ENCODE peak calls at places on chromosomes 5 and 9, in seven cellular contexts. C is heart right ventricle, H is A549, B is hepatocyte, I is HCT116, K is ovary, Q is prostate gland. E is an unnamed sample.

GRCh38 chr9:72790934-72791333 is 161.9 kb downstream of the ALDH1A1 start:
- DNase-seq in Q (no peak), C (no peak), I (no peak), H (no peak), K (no peak), B (no peak), E (no peak)

GRCh38 chr5:107893642-107894041 is 222.9 kb upstream of the EFNA5 start:
- DNase-seq in I (peak; percentile 23), Q (no peak), K (no peak), C (no peak), B (no peak), H (no peak), E (no peak)

GRCh38 chr9:80926611-80927010 is 762.7 kb downstream of the TLE1 start:
- DNase-seq in Q (no peak), C (no peak), B (no peak), I (no peak), H (no peak), K (no peak), E (no peak)

GRCh38 chr9:137352511-137353222 is 50.6 kb upstream of the NRARP start:
- DNase-seq in Q (no peak), B (no peak), K (peak; percentile 9), I (no peak), C (no peak), H (no peak), E (no peak)

GRCh38 chr5:124180523-124181461 is 565.6 kb downstream of the ZNF608 start:
- DNase-seq in B (peak; percentile 41), I (no peak), H (no peak), Q (no peak), C (no peak), K (no peak), E (no peak)

GRCh38 chr5:80884851-80885697 is 75.1 kb upstream of the RASGRF2 start:
- DNase-seq in Q (no peak), B (no peak), C (no peak), K (no peak), H (no peak), I (no peak), E (no peak)

GRCh38 chr5:171363846-171364245 is 23.8 kb upstream of the NPM1 start:
- DNase-seq in K (no peak), C (no peak), Q (no peak), B (no peak), H (no peak), I (no peak), E (no peak)

GRCh38 chr5:37900692-37901091 is 60.9 kb upstream of the GDNF start:
- DNase-seq in B (peak; percentile 12), H (no peak), K (peak; percentile 55), I (peak; percentile 10), Q (no peak), C (peak; percentile 77), E (peak; percentile 53)

GRCh38 chr5:65105301-65105700 is 336.6 kb downstream of the CWC27 start:
- DNase-seq in B (no peak), K (no peak), C (no peak), H (no peak), I (no peak), Q (no peak), E (no peak)

GRCh38 chr9:126721531-126722098 is 83.2 kb upstream of the ZBTB43 start:
- DNase-seq in H (no peak), I (no peak), C (no peak), Q (no peak), B (no peak), K (no peak), E (peak; percentile 54)

GRCh38 chr9:134215709-134216448 is 51.5 kb upstream of the RNU6ATAC start:
- DNase-seq in C (peak; percentile 47), I (no peak), Q (no peak), B (peak; percentile 69), K (peak; percentile 22), H (no peak), E (peak; percentile 40)

GRCh38 chr5:37121027-37121426 is 128.1 kb downstream of the CPLANE1 start:
- DNase-seq in I (no peak), B (no peak), Q (no peak), C (no peak), H (no peak), K (no peak), E (no peak)

GRCh38 chr5:36436306-36436705 is 134.6 kb upstream of the RANBP3L start:
- DNase-seq in I (no peak), B (no peak), H (no peak), K (no peak), C (no peak), Q (no peak), E (no peak)

GRCh38 chr9:114805670-114806551 is at the start of gene TNFSF15:
- DNase-seq in I (no peak), H (no peak), C (peak; percentile 9), B (peak; percentile 74), Q (peak; percentile 53), K (no peak), E (peak; percentile 78)

GRCh38 chr9:36864491-36865410 is 169.3 kb downstream of the PAX5 start:
- DNase-seq in C (no peak), I (no peak), B (no peak), K (no peak), H (no peak), Q (no peak), E (no peak)

GRCh38 chr5:23631283-23632045 is 124.1 kb downstream of the PRDM9 start:
- DNase-seq in I (no peak), H (peak; percentile 3), Q (no peak), C (no peak), B (peak; percentile 36), K (no peak), E (no peak)

GRCh38 chr5:39005566-39006232 is 68.5 kb downstream of the RICTOR start:
- DNase-seq in H (peak; percentile 6), B (peak; percentile 29), K (no peak), Q (no peak), C (no peak), I (no peak), E (no peak)

GRCh38 chr9:81825831-81826540 is 102.2 kb upstream of the SPATA31D4 start:
- DNase-seq in Q (no peak), H (no peak), C (no peak), K (no peak), B (no peak), I (no peak), E (no peak)

GRCh38 chr9:23423999-23424398 is 402.0 kb downstream of the ELAVL2 start:
- DNase-seq in H (no peak), C (no peak), Q (no peak), B (no peak), I (no peak), K (no peak), E (no peak)

GRCh38 chr5:1016036-1016435 is 7.4 kb downstream of the NKD2 start:
- DNase-seq in C (peak; percentile 21), K (no peak), B (no peak), Q (peak; percentile 65), I (no peak), H (no peak), E (peak; percentile 43)

GRCh38 chr5:147075187-147075586 is 159.6 kb upstream of the STK32A start:
- DNase-seq in Q (no peak), I (no peak), H (no peak), B (no peak), K (no peak), C (no peak), E (no peak)

GRCh38 chr5:150598046-150598445 is 42.4 kb upstream of the SYNPO start:
- DNase-seq in I (no peak), B (no peak), C (no peak), K (no peak), H (no peak), Q (no peak), E (no peak)

GRCh38 chr9:95620296-95620695 is 103.5 kb upstream of the PTCH1 start:
- DNase-seq in K (no peak), C (no peak), I (no peak), H (no peak), B (no peak), Q (no peak), E (peak; percentile 37)

GRCh38 chr9:23492126-23493002 is 333.7 kb downstream of the ELAVL2 start:
- DNase-seq in H (peak; percentile 13), B (peak; percentile 73), C (no peak), Q (no peak), I (no peak), K (no peak), E (no peak)

GRCh38 chr9:5448461-5448860 is 1.9 kb upstream of the CD274 start:
- DNase-seq in C (no peak), B (no peak), H (no peak), K (no peak), Q (no peak), I (no peak), E (no peak)

GRCh38 chr5:52989781-52990530 is 804 bp downstream of the ITGA2 start:
- DNase-seq in Q (peak; percentile 51), K (peak; percentile 29), B (peak; percentile 69), C (peak; percentile 33), H (peak; percentile 31), I (peak; percentile 18), E (peak; percentile 72)
- H3K4me1 ChIP-seq in Q (no peaks in the 10 kb centered on the region), K (peaks cover 4% of the 10 kb centered on the region), B (no peaks in the 10 kb centered on the region), C (peaks cover 23% of the 10 kb centered on the region), H (peaks cover 29% of the 10 kb centered on the region), I (peaks cover 46% of the 10 kb centered on the region), E (peaks cover 18% of the 10 kb centered on the region)

GRCh38 chr9:76637426-76637825 is 126.8 kb upstream of the PCA3 start:
- DNase-seq in Q (no peak), B (no peak), H (no peak), K (no peak), C (no peak), I (no peak), E (no peak)
- H3K4me3 ChIP-seq in Q (no peak overlapping the region), B (no peak overlapping the region), H (no peak overlapping the region), K (no peak overlapping the region), C (no peak overlapping the region), I (no peak overlapping the region), E (no peak overlapping the region)

DNA sequence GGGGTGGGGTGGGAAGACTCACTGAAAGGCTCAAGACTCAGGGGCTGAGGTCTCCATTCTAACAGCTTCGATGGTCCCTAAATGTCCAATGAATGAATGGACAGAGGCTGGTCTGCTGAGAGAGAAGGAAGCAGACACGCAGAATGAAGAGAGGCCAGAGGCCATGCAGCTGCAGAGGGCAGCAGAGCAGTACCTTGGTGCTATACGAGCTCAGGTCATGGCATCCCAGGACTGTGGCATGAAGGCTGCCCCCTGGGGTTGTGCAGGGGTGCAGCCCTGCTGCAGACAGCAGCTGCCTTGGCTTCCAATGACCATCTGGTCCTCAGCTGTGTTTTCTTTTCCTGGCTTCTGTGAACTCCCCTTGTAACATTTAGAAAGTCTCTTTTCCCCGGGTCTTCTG is 15.2 kb upstream of the CORO2A start:
- DNase-seq in K (no peak), H (no peak), I (no peak), C (no peak), Q (no peak), B (no peak), E (no peak)
- TF ChIP-seq CTCF in K (no peak), H (no peak), I (peak; percentile 16), C (no peak), Q (no peak), B (peak; percentile 4), E (no peak)

GRCh38 chr5:139299477-139299876 is 5.9 kb downstream of the MATR3 start:
- DNase-seq in C (no peak), H (no peak), Q (no peak), K (no peak), I (no peak), B (no peak), E (no peak)

GRCh38 chr5:139306197-139306596 is 12.7 kb downstream of the MATR3 start:
- DNase-seq in C (no peak), I (no peak), K (no peak), H (no peak), Q (no peak), B (no peak), E (no peak)

GRCh38 chr5:139298242-139298641 is 4.7 kb downstream of the MATR3 start:
- DNase-seq in K (no peak), C (no peak), H (no peak), I (no peak), Q (no peak), B (no peak), E (no peak)

GRCh38 chr5:139304391-139305324 is 11.1 kb downstream of the MATR3 start:
- DNase-seq in I (no peak), K (no peak), H (no peak), C (no peak), B (no peak), Q (no peak), E (no peak)

GRCh38 chr5:139301766-139302499 is 8.4 kb downstream of the MATR3 start:
- DNase-seq in I (no peak), C (no peak), Q (no peak), K (no peak), H (no peak), B (no peak), E (no peak)
- H3K4me1 ChIP-seq in I (peaks cover 52% of the 10 kb centered on the region), C (peaks cover 97% of the 10 kb centered on the region), Q (peaks cover 14% of the 10 kb centered on the region), K (peaks cover 29% of the 10 kb centered on the region), H (peaks cover 89% of the 10 kb centered on the region), B (peaks cover 43% of the 10 kb centered on the region), E (peaks cover 43% of the 10 kb centered on the region)

E was measured in mucosa of descending colon.